ENCODE peak calls at places on chromosomes 13 and 19, in nine cellular contexts. J is left ventricle myocardium inferior; O is CD4-positive, CD25-positive, alpha-beta regulatory T cell; M is tibial nerve; G is mammary epithelial cell; Q is endodermal cell; W is spleen; C is ascending aorta; X is fibroblast of lung. S is an unnamed sample.
A peak's percentile ranks its signal among the peaks of the same experiment; 100 is the strongest.

GRCh38 chr13:50690020-50690419 is 153.5 kb downstream of the DLEU7 start:
- DNase-seq in J (no peak), O (no peak), M (no peak), G (no peak), Q (no peak), W (no peak), C (no peak), X (no peak), S (no peak)

GRCh38 chr13:103788061-103788652 is 721.9 kb upstream of the SLC10A2 start:
- DNase-seq in J (peak; percentile 31), O (no peak), M (no peak), G (no peak), Q (peak; percentile 68), W (no peak), C (no peak), X (peak; percentile 0), S (no peak)

GRCh38 chr19:7476941-7477494 is 11.8 kb downstream of the PEX11G start:
- DNase-seq in J (no peak), O (no peak), M (no peak), G (no peak), Q (no peak), W (no peak), C (no peak), X (no peak), S (no peak)

GRCh38 chr19:14055396-14055795 is 6.5 kb downstream of the PALM3 start:
- DNase-seq in J (no peak), O (no peak), M (no peak), G (no peak), Q (no peak), W (no peak), C (no peak), X (no peak), S (no peak)

GRCh38 chr19:32022044-32022945 is 323.1 kb upstream of the ZNF507 start:
- DNase-seq in J (no peak), O (no peak), M (no peak), G (no peak), Q (no peak), W (no peak), C (no peak), X (peak; percentile 20), S (no peak)

GRCh38 chr19:49119411-49120324 is at the start of gene PPFIA3:
- DNase-seq in J (peak; percentile 76), O (peak; percentile 25), M (peak; percentile 41), G (peak; percentile 63), Q (peak; percentile 87), W (peak; percentile 89), C (no peak), X (peak; percentile 51), S (peak; percentile 73)

GRCh38 chr13:48571121-48571901 is 38.4 kb upstream of the RCBTB2 start:
- DNase-seq in J (no peak), O (no peak), M (peak; percentile 57), G (peak; percentile 43), Q (no peak), W (no peak), C (no peak), X (peak; percentile 79), S (peak; percentile 83)

GRCh38 chr19:52369463-52370340 is at the start of gene ZNF880:
- DNase-seq in J (peak; percentile 95), O (peak; percentile 86), M (peak; percentile 93), G (peak; percentile 84), Q (peak; percentile 92), W (peak; percentile 96), C (peak; percentile 55), X (peak; percentile 93), S (peak; percentile 89)

GRCh38 chr13:39955560-39955959 is 300.1 kb downstream of the COG6 start:
- DNase-seq in J (no peak), O (no peak), M (no peak), G (no peak), Q (no peak), W (no peak), C (no peak), X (no peak), S (no peak)

GRCh38 chr19:10070730-10071446 is 15.2 kb upstream of the SHFL start:
- DNase-seq in J (no peak), O (no peak), M (no peak), G (no peak), Q (peak; percentile 82), W (no peak), C (no peak), X (no peak), S (no peak)

GRCh38 chr13:50914301-50914700 is 4.7 kb downstream of the RNASEH2B start:
- DNase-seq in J (no peak), O (no peak), M (no peak), G (no peak), Q (no peak), W (no peak), C (no peak), X (no peak), S (no peak)

GRCh38 chr19:42174188-42174587 is 41.9 kb upstream of the POU2F2 start:
- DNase-seq in J (no peak), O (no peak), M (no peak), G (no peak), Q (no peak), W (no peak), C (no peak), X (no peak), S (no peak)

GRCh38 chr13:94143624-94144350 is 335.7 kb downstream of the DCT start:
- DNase-seq in J (no peak), O (no peak), M (no peak), G (no peak), Q (peak; percentile 66), W (no peak), C (no peak), X (no peak), S (no peak)

GRCh38 chr13:22883961-22884360 is 296.8 kb upstream of the SGCG start:
- DNase-seq in J (no peak), O (no peak), M (no peak), G (no peak), Q (peak; percentile 56), W (no peak), C (no peak), X (no peak), S (no peak)

GRCh38 chr13:57557979-57558529 is 73.5 kb upstream of the PCDH17 start:
- DNase-seq in J (no peak), O (no peak), M (no peak), G (no peak), Q (no peak), W (no peak), C (no peak), X (peak; percentile 1), S (peak; percentile 33)

GRCh38 chr19:18002347-18002850 is 5.6 kb upstream of the ARRDC2 start:
- DNase-seq in J (peak; percentile 50), O (no peak), M (no peak), G (no peak), Q (no peak), W (peak; percentile 89), C (no peak), X (no peak), S (no peak)

GRCh38 chr19:38877781-38878574 is at the start of gene RINL:
- DNase-seq in J (no peak), O (peak; percentile 72), M (no peak), G (no peak), Q (peak; percentile 68), W (peak; percentile 95), C (no peak), X (no peak), S (no peak)

GRCh38 chr13:62110079-62110478 is 694.4 kb upstream of the PCDH20 start:
- DNase-seq in J (no peak), O (no peak), M (no peak), G (no peak), Q (no peak), W (no peak), C (no peak), X (no peak), S (no peak)

GRCh38 chr13:29892149-29892548 is 41.7 kb upstream of the UBL3 start:
- DNase-seq in J (no peak), O (no peak), M (no peak), G (no peak), Q (peak; percentile 58), W (no peak), C (no peak), X (no peak), S (no peak)

GRCh38 chr13:112928958-112929777 is 39.8 kb upstream of the MCF2L start:
- DNase-seq in J (no peak), O (no peak), M (no peak), G (no peak), Q (no peak), W (no peak), C (no peak), X (peak; percentile 62), S (no peak)

GRCh38 chr13:63680704-63681103 is 2265.1 kb upstream of the PCDH20 start:
- DNase-seq in J (no peak), O (no peak), M (no peak), G (no peak), Q (no peak), W (no peak), C (no peak), X (no peak), S (no peak)

DNA sequence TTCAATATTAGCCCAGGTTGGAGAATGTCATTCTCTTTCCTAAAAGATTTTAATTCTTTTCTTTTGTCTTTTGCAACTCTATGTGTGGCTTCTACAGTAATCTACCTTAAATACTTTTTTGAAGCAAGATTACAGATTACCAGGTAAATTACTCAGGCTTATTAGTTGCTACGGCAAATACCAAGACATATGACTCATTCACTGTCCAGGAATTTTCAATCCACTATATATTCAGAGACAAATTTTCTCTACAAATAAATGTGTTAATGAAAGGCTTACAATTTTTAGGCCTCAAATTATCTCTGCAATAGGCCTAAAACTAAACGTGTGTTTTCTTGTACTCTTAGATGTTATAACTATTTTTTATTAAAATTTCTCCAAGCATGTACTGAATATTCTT is 631.3 kb downstream of the DIAPH3 start:
- DNase-seq in J (no peak), O (no peak), M (no peak), G (peak; percentile 14), Q (no peak), W (no peak), C (no peak), X (no peak), S (no peak)
- H3K27ac ChIP-seq in J (peak overlapping the region; percentile 74), O (no peak overlapping the region), M (peak overlapping the region; percentile 53), G (no peak overlapping the region), Q (no peak overlapping the region), W (peak overlapping the region; percentile 53), C (no peak overlapping the region), X (no peak overlapping the region), S (peak overlapping the region; percentile 59)

GRCh38 chr13:46297338-46297737 is 85.6 kb downstream of the LRRC63 start:
- DNase-seq in J (no peak), O (no peak), M (no peak), G (no peak), Q (no peak), W (no peak), C (no peak), X (peak; percentile 70), S (peak; percentile 58)
- H3K27ac ChIP-seq in J (no peak overlapping the region), O (no peak overlapping the region), M (peak overlapping the region; percentile 79), G (peak overlapping the region; percentile 88), Q (no peak overlapping the region), W (peak overlapping the region; percentile 89), C (no peak overlapping the region), X (peak overlapping the region; percentile 36), S (no peak overlapping the region)

DNA sequence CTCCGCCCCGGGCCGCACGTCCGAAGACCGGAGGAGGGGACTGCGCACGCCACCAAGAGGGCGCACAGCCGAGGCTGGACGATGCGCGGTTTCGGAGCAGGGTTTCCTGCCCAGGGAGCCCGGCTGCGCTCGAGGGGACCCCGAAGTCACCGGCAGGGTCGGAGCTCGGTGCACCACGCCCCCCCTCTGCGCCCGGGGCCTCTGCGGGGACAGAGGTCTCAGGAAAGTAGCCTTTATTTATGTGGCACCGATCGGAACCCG is 108.9 kb upstream of the DOCK9 start:
- DNase-seq in J (peak; percentile 22), O (no peak), M (peak; percentile 9), G (peak; percentile 42), Q (no peak), W (no peak), C (no peak), X (peak; percentile 25), S (no peak)
- H3K27ac ChIP-seq in J (peak overlapping the region; percentile 94), O (peak overlapping the region; percentile 92), M (peak overlapping the region; percentile 84), G (peak overlapping the region; percentile 81), Q (no peak overlapping the region), W (peak overlapping the region; percentile 90), C (peak overlapping the region; percentile 90), X (peak overlapping the region; percentile 30), S (peak overlapping the region; percentile 63)

GRCh38 chr19:53871448-53871847 is 3.8 kb downstream of the MYADM start:
- DNase-seq in J (no peak), O (no peak), M (no peak), G (no peak), Q (no peak), W (no peak), C (no peak), X (no peak), S (no peak)
- H3K27ac ChIP-seq in J (peak overlapping the region; percentile 33), O (no peak overlapping the region), M (no peak overlapping the region), G (no peak overlapping the region), Q (no peak overlapping the region), W (peak overlapping the region; percentile 95), C (no peak overlapping the region), X (no peak overlapping the region), S (no peak overlapping the region)

S was measured in cardiac muscle cell.